ENCODE peak calls at places on chromosomes 11 and 22, in four cellular contexts. One of them, this sample, is unnamed.

GRCh38 chr22:27391092-27391770 is 410.3 kb downstream of the MN1 start:
- DNase-seq in effector memory CD8-positive, alpha-beta T cell: no peak
- DNase-seq in activated CD8-positive, alpha-beta memory T cell treated with anti-CD3 and anti-CD28 coated beads for 48 hours: no peak
- DNase-seq in aorta: peak; percentile 69
- DNase-seq in this sample: no peak

GRCh38 chr11:116929393-116930090 is 92.1 kb upstream of the APOA1 start:
- DNase-seq in effector memory CD8-positive, alpha-beta T cell: no peak
- DNase-seq in activated CD8-positive, alpha-beta memory T cell treated with anti-CD3 and anti-CD28 coated beads for 48 hours: no peak
- DNase-seq in aorta: no peak
- DNase-seq in this sample: no peak

GRCh38 chr22:29907753-29908515 is 25.0 kb downstream of the MTMR3 start:
- DNase-seq in effector memory CD8-positive, alpha-beta T cell: no peak
- DNase-seq in aorta: peak; percentile 77
- DNase-seq in activated CD8-positive, alpha-beta memory T cell treated with anti-CD3 and anti-CD28 coated beads for 48 hours: no peak
- DNase-seq in this sample: no peak

GRCh38 chr22:26894766-26895485 is 237.5 kb downstream of the MIAT start:
- DNase-seq in activated CD8-positive, alpha-beta memory T cell treated with anti-CD3 and anti-CD28 coated beads for 48 hours: no peak
- DNase-seq in effector memory CD8-positive, alpha-beta T cell: no peak
- DNase-seq in aorta: no peak
- DNase-seq in this sample: no peak

GRCh38 chr11:330307-330693 is 9.6 kb upstream of the IFITM3 start:
- DNase-seq in aorta: no peak
- DNase-seq in effector memory CD8-positive, alpha-beta T cell: no peak
- DNase-seq in activated CD8-positive, alpha-beta memory T cell treated with anti-CD3 and anti-CD28 coated beads for 48 hours: no peak
- DNase-seq in this sample: no peak

GRCh38 chr11:118212131-118212725 is 12.6 kb downstream of the JAML start:
- DNase-seq in aorta: no peak
- DNase-seq in activated CD8-positive, alpha-beta memory T cell treated with anti-CD3 and anti-CD28 coated beads for 48 hours: no peak
- DNase-seq in effector memory CD8-positive, alpha-beta T cell: no peak
- DNase-seq in this sample: no peak

GRCh38 chr11:122202951-122203456 is 87.0 kb upstream of the BLID start:
- DNase-seq in effector memory CD8-positive, alpha-beta T cell: no peak
- DNase-seq in aorta: peak; percentile 80
- DNase-seq in activated CD8-positive, alpha-beta memory T cell treated with anti-CD3 and anti-CD28 coated beads for 48 hours: peak; percentile 9
- DNase-seq in this sample: peak; percentile 85

GRCh38 chr11:2810401-2811205 is 75.0 kb downstream of the CDKN1C start:
- DNase-seq in aorta: peak; percentile 41
- DNase-seq in effector memory CD8-positive, alpha-beta T cell: no peak
- DNase-seq in activated CD8-positive, alpha-beta memory T cell treated with anti-CD3 and anti-CD28 coated beads for 48 hours: no peak
- DNase-seq in this sample: no peak